ENCODE peak calls at places on chromosomes 13 and 19, in five cellular contexts. U is stimulated activated CD4-positive, alpha-beta T cell treated with anti-CD3 and anti-CD28 coated beads, Interleukin-12 subunit alpha, Interleukin-12 subunit beta, amount 100 ng/mL, for 24 hours; W is lower lobe of right lung; N is NCI-H2227 treated with DMSO at 0.1 percent for 48 hours; B is HT1080. X is an unnamed sample.

GRCh38 chr19:10474962-10475451 is 28.1 kb downstream of the KEAP1 start:
- DNase-seq in U (no peak), W (no peak), N (no peak), B (no peak), X (no peak)

GRCh38 chr13:20923272-20923671 is 20.7 kb upstream of the XPO4 start:
- DNase-seq in U (no peak), W (no peak), N (no peak), B (no peak), X (no peak)

GRCh38 chr19:45499196-45500180 is 1.2 kb downstream of the PPM1N start:
- DNase-seq in U (no peak), W (peak), N (no peak), B (no peak), X (no peak)

GRCh38 chr19:37551123-37551993 is 43.2 kb downstream of the ZNF571 start:
- DNase-seq in U (peak), W (no peak), N (peak), B (peak), X (peak)

GRCh38 chr13:54536112-54536511 is 1507.5 kb downstream of the OLFM4 start:
- DNase-seq in U (no peak), W (no peak), N (no peak), B (peak), X (no peak)

GRCh38 chr19:46926201-46927071 is 65.6 kb downstream of the ARHGAP35 start:
- DNase-seq in U (no peak), W (no peak), N (no peak), B (no peak), X (no peak)

GRCh38 chr13:27621116-27621365 is 651 bp upstream of the POLR1D start:
- DNase-seq in U (no peak), W (no peak), N (no peak), B (peak), X (no peak)

GRCh38 chr13:28248080-28248479 is 109.7 kb downstream of the PAN3 start:
- DNase-seq in U (no peak), W (no peak), N (no peak), B (no peak), X (no peak)

GRCh38 chr13:34502621-34503020 is 439.4 kb upstream of the NBEA start:
- DNase-seq in U (no peak), W (no peak), N (no peak), B (no peak), X (no peak)

GRCh38 chr13:64457976-64458375 is 2772.2 kb downstream of the PCDH9 start:
- DNase-seq in U (no peak), W (no peak), N (no peak), B (no peak), X (no peak)

GRCh38 chr13:48319458-48320395 is 16.2 kb downstream of the RB1 start:
- DNase-seq in U (no peak), W (no peak), N (no peak), B (no peak), X (no peak)

GRCh38 chr19:16062789-16063188 is 13.5 kb upstream of the TPM4 start:
- DNase-seq in U (no peak), W (peak), N (no peak), B (no peak), X (no peak)

GRCh38 chr19:23913931-23914330 is 755 bp upstream of the ZNF726 start:
- DNase-seq in U (no peak), W (no peak), N (no peak), B (no peak), X (no peak)

GRCh38 chr13:35256459-35257148 is 219.9 kb downstream of the MAB21L1 start:
- DNase-seq in U (no peak), W (no peak), N (no peak), B (no peak), X (no peak)

GRCh38 chr19:18444513-18444912 is 6.6 kb upstream of the ISYNA1 start:
- DNase-seq in U (no peak), W (no peak), N (no peak), B (no peak), X (no peak)

GRCh38 chr19:6464070-6464873 is at the start of gene CRB3:
- DNase-seq in U (no peak), W (peak), N (no peak), B (no peak), X (no peak)

GRCh38 chr13:113976711-113977684 is 3.1 kb upstream of the C13orf46 start:
- DNase-seq in U (no peak), W (peak), N (no peak), B (peak), X (peak)

GRCh38 chr13:51770160-51770559 is 33.8 kb downstream of the DHRS12 start:
- DNase-seq in U (no peak), W (no peak), N (no peak), B (no peak), X (no peak)

GRCh38 chr19:56720281-56720680 is 48.7 kb upstream of the ZNF835 start:
- DNase-seq in U (no peak), W (no peak), N (peak), B (peak), X (no peak)

GRCh38 chr13:112446347-112446861 is 70.2 kb downstream of the SPACA7 start:
- DNase-seq in U (no peak), W (no peak), N (no peak), B (no peak), X (no peak)

GRCh38 chr19:16402076-16402475 is 69.7 kb downstream of the EPS15L1 start:
- DNase-seq in U (no peak), W (no peak), N (no peak), B (no peak), X (no peak)

GRCh38 chr13:110116072-110116487 is 190.9 kb downstream of the COL4A1 start:
- DNase-seq in U (no peak), W (peak), N (no peak), B (no peak), X (no peak)

GRCh38 chr13:51066091-51066831 is 44.8 kb downstream of the C13orf42 start:
- DNase-seq in U (no peak), W (no peak), N (peak), B (peak), X (peak)

GRCh38 chr19:58305932-58306323 is 751 bp downstream of the ERVK3-1 start:
- DNase-seq in U (no peak), W (no peak), N (no peak), B (peak), X (no peak)

GRCh38 chr19:29845576-29846176 is 33.9 kb downstream of the CCNE1 start:
- DNase-seq in U (no peak), W (no peak), N (peak), B (peak), X (peak)

GRCh38 chr13:26819067-26819466 is 58.5 kb upstream of the GPR12 start:
- DNase-seq in U (no peak), W (no peak), N (no peak), B (no peak), X (no peak)

GRCh38 chr19:15324791-15325519 is 7.4 kb downstream of the BRD4 start:
- DNase-seq in U (no peak), W (no peak), N (no peak), B (no peak), X (no peak)

GRCh38 chr13:74272826-74273225 is 138.6 kb upstream of the KLF12 start:
- DNase-seq in U (no peak), W (no peak), N (no peak), B (no peak), X (no peak)

GRCh38 chr13:65582160-65582559 is 1648.0 kb downstream of the PCDH9 start:
- DNase-seq in U (no peak), W (no peak), N (no peak), B (no peak), X (no peak)

GRCh38 chr13:40563350-40564125 is 102.9 kb downstream of the FOXO1 start:
- DNase-seq in U (no peak), W (no peak), N (no peak), B (no peak), X (no peak)

GRCh38 chr13:112859817-112860190 is 109.2 kb upstream of the MCF2L start:
- DNase-seq in U (no peak), W (no peak), N (no peak), B (peak), X (no peak)

GRCh38 chr13:93339550-93339949 is 112.9 kb downstream of the GPC6 start:
- DNase-seq in U (no peak), W (no peak), N (no peak), B (no peak), X (no peak)

GRCh38 chr13:96090240-96091101 is 564 bp downstream of the HS6ST3 start:
- DNase-seq in U (no peak), W (no peak), N (no peak), B (no peak), X (no peak)

GRCh38 chr19:47272448-47273312 is 2.0 kb upstream of the INAFM1 start:
- DNase-seq in U (no peak), W (peak), N (peak), B (no peak), X (no peak)

GRCh38 chr19:3670796-3671679 is 29.2 kb downstream of the PIP5K1C start:
- DNase-seq in U (no peak), W (peak), N (no peak), B (no peak), X (no peak)

GRCh38 chr13:108427355-108427754 is 157.8 kb downstream of the TNFSF13B start:
- DNase-seq in U (no peak), W (no peak), N (no peak), B (peak), X (no peak)

GRCh38 chr19:16330811-16331690 is 6.4 kb downstream of the KLF2 start:
- DNase-seq in U (no peak), W (no peak), N (no peak), B (peak), X (no peak)

GRCh38 chr13:25200783-25201182 is 28.7 kb upstream of the AMER2 start:
- DNase-seq in U (no peak), W (no peak), N (no peak), B (no peak), X (no peak)

GRCh38 chr13:104024416-104025170 is 958.4 kb upstream of the SLC10A2 start:
- DNase-seq in U (no peak), W (no peak), N (no peak), B (peak), X (no peak)